ENCODE peak calls at places on chromosome 3, in four cellular contexts. One of them, this sample, is unnamed.

GRCh38 chr3:186025161-186025560 is 83.7 kb downstream of the ETV5 start:
- DNase-seq in mucosa of gallbladder: no peak
- DNase-seq in H4: no peak
- DNase-seq in fibroblast of pulmonary artery: peak; percentile 50
- DNase-seq in this sample: no peak

GRCh38 chr3:82082796-82083195 is 321.4 kb upstream of the GBE1 start:
- DNase-seq in mucosa of gallbladder: no peak
- DNase-seq in H4: no peak
- DNase-seq in fibroblast of pulmonary artery: no peak
- DNase-seq in this sample: no peak

GRCh38 chr3:59268170-59268569 is 218.3 kb upstream of the CFAP20DC start:
- DNase-seq in mucosa of gallbladder: no peak
- DNase-seq in H4: no peak
- DNase-seq in fibroblast of pulmonary artery: peak; percentile 17
- DNase-seq in this sample: no peak

GRCh38 chr3:23992051-23992628 is 47.1 kb downstream of the NR1D2 start:
- DNase-seq in mucosa of gallbladder: no peak
- DNase-seq in H4: peak; percentile 73
- DNase-seq in fibroblast of pulmonary artery: peak; percentile 25
- DNase-seq in this sample: no peak

GRCh38 chr3:16055606-16056209 is 118.8 kb upstream of the GALNT15 start:
- DNase-seq in mucosa of gallbladder: no peak
- DNase-seq in H4: no peak
- DNase-seq in fibroblast of pulmonary artery: no peak
- DNase-seq in this sample: no peak

GRCh38 chr3:143486611-143487010 is 361.7 kb downstream of the SLC9A9 start:
- DNase-seq in mucosa of gallbladder: no peak
- DNase-seq in H4: no peak
- DNase-seq in fibroblast of pulmonary artery: no peak
- DNase-seq in this sample: no peak

GRCh38 chr3:66379565-66379964 is 121.3 kb downstream of the LRIG1 start:
- DNase-seq in mucosa of gallbladder: no peak
- DNase-seq in H4: no peak
- DNase-seq in fibroblast of pulmonary artery: no peak
- DNase-seq in this sample: no peak

GRCh38 chr3:52783211-52783555 is 5.8 kb downstream of the ITIH1 start:
- DNase-seq in mucosa of gallbladder: no peak
- DNase-seq in H4: no peak
- DNase-seq in fibroblast of pulmonary artery: no peak
- DNase-seq in this sample: no peak

GRCh38 chr3:50639055-50639494 is 22.1 kb downstream of the MAPKAPK3 start:
- DNase-seq in mucosa of gallbladder: no peak
- DNase-seq in H4: peak; percentile 40
- DNase-seq in fibroblast of pulmonary artery: peak; percentile 14
- DNase-seq in this sample: peak; percentile 41

GRCh38 chr3:183698318-183698731 is 728 bp downstream of the YEATS2 start:
- DNase-seq in mucosa of gallbladder: peak; percentile 13
- DNase-seq in H4: no peak
- DNase-seq in fibroblast of pulmonary artery: peak; percentile 48
- DNase-seq in this sample: peak; percentile 30

GRCh38 chr3:197718904-197719303 is 17.8 kb downstream of the RUBCN start:
- DNase-seq in mucosa of gallbladder: no peak
- DNase-seq in H4: peak; percentile 72
- DNase-seq in fibroblast of pulmonary artery: peak; percentile 75
- DNase-seq in this sample: peak; percentile 92

GRCh38 chr3:11558918-11559815 is 84.5 kb downstream of the VGLL4 start:
- DNase-seq in mucosa of gallbladder: no peak
- DNase-seq in H4: no peak
- DNase-seq in fibroblast of pulmonary artery: no peak
- DNase-seq in this sample: no peak

GRCh38 chr3:49271047-49271446 is 6.0 kb downstream of the C3orf62 start:
- DNase-seq in mucosa of gallbladder: no peak
- DNase-seq in H4: no peak
- DNase-seq in fibroblast of pulmonary artery: no peak
- DNase-seq in this sample: no peak

GRCh38 chr3:109774108-109774507 is 436.8 kb upstream of the DPPA4 start:
- DNase-seq in mucosa of gallbladder: no peak
- DNase-seq in H4: no peak
- DNase-seq in fibroblast of pulmonary artery: no peak
- DNase-seq in this sample: no peak

GRCh38 chr3:156892701-156893100 is 66.5 kb downstream of the LEKR1 start:
- DNase-seq in mucosa of gallbladder: no peak
- DNase-seq in H4: no peak
- DNase-seq in fibroblast of pulmonary artery: peak; percentile 33
- DNase-seq in this sample: no peak

GRCh38 chr3:188749010-188749617 is 422.7 kb upstream of the TPRG1 start:
- DNase-seq in mucosa of gallbladder: no peak
- DNase-seq in H4: peak; percentile 53
- DNase-seq in fibroblast of pulmonary artery: no peak
- DNase-seq in this sample: peak; percentile 42

GRCh38 chr3:46183330-46183729 is 24.8 kb downstream of the CCR1 start:
- DNase-seq in mucosa of gallbladder: no peak
- DNase-seq in H4: peak; percentile 12
- DNase-seq in fibroblast of pulmonary artery: no peak
- DNase-seq in this sample: no peak

GRCh38 chr3:105423392-105423791 is 56.7 kb downstream of the ALCAM start:
- DNase-seq in mucosa of gallbladder: no peak
- DNase-seq in H4: no peak
- DNase-seq in fibroblast of pulmonary artery: no peak
- DNase-seq in this sample: no peak

GRCh38 chr3:9901967-9902366 is 681 bp upstream of the IL17RE start:
- DNase-seq in mucosa of gallbladder: no peak
- DNase-seq in H4: no peak
- DNase-seq in fibroblast of pulmonary artery: no peak
- DNase-seq in this sample: no peak

GRCh38 chr3:99895106-99895705 is 77.5 kb downstream of the CMSS1 start:
- DNase-seq in mucosa of gallbladder: no peak
- DNase-seq in H4: no peak
- DNase-seq in fibroblast of pulmonary artery: no peak
- DNase-seq in this sample: no peak

GRCh38 chr3:115760722-115761121 is 137.4 kb downstream of the GAP43 start:
- DNase-seq in mucosa of gallbladder: no peak
- DNase-seq in H4: no peak
- DNase-seq in fibroblast of pulmonary artery: no peak
- DNase-seq in this sample: no peak

GRCh38 chr3:36496734-36497133 is 116.4 kb downstream of the STAC start:
- DNase-seq in mucosa of gallbladder: no peak
- DNase-seq in H4: no peak
- DNase-seq in fibroblast of pulmonary artery: peak; percentile 68
- DNase-seq in this sample: peak; percentile 25

GRCh38 chr3:179991877-179992276 is 44.9 kb downstream of the PEX5L start:
- DNase-seq in mucosa of gallbladder: no peak
- DNase-seq in H4: no peak
- DNase-seq in fibroblast of pulmonary artery: no peak
- DNase-seq in this sample: no peak

GRCh38 chr3:142735462-142735861 is 11.6 kb downstream of the TRPC1 start:
- DNase-seq in mucosa of gallbladder: no peak
- DNase-seq in H4: no peak
- DNase-seq in fibroblast of pulmonary artery: no peak
- DNase-seq in this sample: no peak

GRCh38 chr3:111246967-111247760 is 175.5 kb downstream of the NECTIN3 start:
- DNase-seq in mucosa of gallbladder: no peak
- DNase-seq in H4: peak; percentile 55
- DNase-seq in fibroblast of pulmonary artery: peak; percentile 65
- DNase-seq in this sample: peak; percentile 72

GRCh38 chr3:178308696-178309278 is 227.4 kb upstream of the KCNMB2 start:
- DNase-seq in mucosa of gallbladder: no peak
- DNase-seq in H4: no peak
- DNase-seq in fibroblast of pulmonary artery: no peak
- DNase-seq in this sample: no peak

GRCh38 chr3:19216669-19217337 is 68.5 kb downstream of the KCNH8 start:
- DNase-seq in mucosa of gallbladder: peak; percentile 78
- DNase-seq in H4: peak; percentile 1
- DNase-seq in fibroblast of pulmonary artery: no peak
- DNase-seq in this sample: no peak